ENCODE peak calls at places on chromosomes 5 and 9, in eight cellular contexts. J is lung; O is suprapubic skin; U is transverse colon; E is aorta; P is PC-3; C is CD4-positive, alpha-beta T cell; B is stomach. Q is an unnamed sample.

GRCh38 chr9:134858051-134858841 is 22.4 kb upstream of the FCN2 start:
- DNase-seq in P (peak), U (no peak), J (no peak), B (no peak), E (peak), C (no peak), O (no peak), Q (peak)

GRCh38 chr5:129904102-129904666 is at the start of gene CHSY3:
- DNase-seq in C (peak), E (peak), P (peak), B (peak), J (peak), U (peak), O (peak), Q (peak)

GRCh38 chr9:105883847-105884246 is 189.5 kb downstream of the TMEM38B start:
- DNase-seq in P (no peak), C (no peak), E (no peak), B (no peak), J (no peak), O (no peak), U (no peak), Q (no peak)

GRCh38 chr5:177358333-177358939 is 712 bp downstream of the RGS14 start:
- DNase-seq in B (no peak), J (no peak), P (no peak), U (no peak), O (no peak), C (no peak), E (no peak), Q (no peak)

GRCh38 chr9:126532019-126532462 is 81.7 kb upstream of the LMX1B start:
- DNase-seq in B (no peak), O (no peak), U (no peak), P (no peak), E (peak), C (no peak), J (no peak), Q (no peak)

GRCh38 chr9:129778469-129778868 is 24.5 kb upstream of the TOR1B start:
- DNase-seq in O (no peak), E (no peak), J (no peak), U (no peak), P (peak), C (no peak), B (no peak), Q (no peak)

GRCh38 chr9:21316860-21317259 is 11.7 kb upstream of the IFNA5 start:
- DNase-seq in B (no peak), U (no peak), E (no peak), P (peak), C (no peak), J (no peak), O (no peak), Q (no peak)

GRCh38 chr5:169656125-169656990 is 19.3 kb downstream of the DOCK2 start:
- DNase-seq in U (no peak), P (no peak), C (no peak), E (no peak), J (no peak), B (no peak), O (no peak), Q (peak)

GRCh38 chr9:92098638-92099037 is 16.6 kb downstream of the SPTLC1 start:
- DNase-seq in J (no peak), P (no peak), C (no peak), E (no peak), O (no peak), U (no peak), B (no peak), Q (no peak)

GRCh38 chr5:178817506-178817905 is 42.2 kb upstream of the ZNF354B start:
- DNase-seq in E (no peak), C (no peak), P (no peak), B (no peak), O (no peak), U (no peak), J (no peak), Q (no peak)

GRCh38 chr5:128536861-128537305 is 1.2 kb downstream of the FBN2 start:
- DNase-seq in J (no peak), U (no peak), B (no peak), E (no peak), P (no peak), O (no peak), C (no peak), Q (peak)

GRCh38 chr9:97921959-97922905 is at the start of gene TRMO:
- DNase-seq in J (peak), B (peak), O (peak), U (peak), P (peak), E (peak), C (peak), Q (peak)

GRCh38 chr9:108056083-108056804 is 566.7 kb upstream of the KLF4 start:
- DNase-seq in E (no peak), O (no peak), P (peak), C (no peak), J (no peak), B (no peak), U (no peak), Q (peak)

GRCh38 chr5:107598958-107599357 is 71.8 kb downstream of the EFNA5 start:
- DNase-seq in E (no peak), P (no peak), B (no peak), J (no peak), O (no peak), U (no peak), C (no peak), Q (no peak)

GRCh38 chr9:7961076-7961475 is 161.5 kb upstream of the DMAC1 start:
- DNase-seq in E (no peak), P (no peak), B (no peak), U (no peak), J (no peak), C (no peak), O (no peak), Q (no peak)

GRCh38 chr5:98775962-98776687 is 2.7 kb downstream of the RGMB start:
- DNase-seq in O (no peak), U (no peak), B (no peak), E (no peak), P (peak), C (no peak), J (no peak), Q (peak)

GRCh38 chr9:32502459-32502858 is 23.5 kb downstream of the RIGI start:
- DNase-seq in C (no peak), O (no peak), J (no peak), E (no peak), U (no peak), B (no peak), P (peak), Q (peak)

GRCh38 chr5:43400082-43400481 is 12.1 kb downstream of the CCL28 start:
- DNase-seq in E (no peak), J (no peak), O (no peak), U (no peak), P (peak), C (no peak), B (no peak), Q (peak)

GRCh38 chr5:2836133-2836532 is 84.7 kb upstream of the IRX2 start:
- DNase-seq in B (no peak), C (no peak), E (no peak), O (no peak), P (no peak), U (no peak), J (no peak), Q (no peak)

GRCh38 chr5:163248333-163248732 is 189.1 kb upstream of the CCNG1 start:
- DNase-seq in P (peak), U (no peak), B (no peak), C (no peak), O (no peak), J (no peak), E (no peak), Q (no peak)

GRCh38 chr5:74016373-74016772 is 390.4 kb downstream of the ARHGEF28 start:
- DNase-seq in U (no peak), J (no peak), B (no peak), E (no peak), O (no peak), P (no peak), C (no peak), Q (no peak)

GRCh38 chr5:116382025-116382873 is 192.4 kb downstream of the SEMA6A start:
- DNase-seq in C (no peak), E (no peak), U (no peak), B (no peak), P (no peak), O (no peak), J (no peak), Q (no peak)

GRCh38 chr5:140502834-140503233 is 44.6 kb upstream of the EIF4EBP3 start:
- DNase-seq in J (no peak), U (no peak), O (no peak), P (no peak), C (no peak), B (no peak), E (no peak), Q (no peak)

GRCh38 chr9:96348261-96348660 is 35.2 kb downstream of the SLC35D2 start:
- DNase-seq in C (no peak), O (no peak), J (no peak), U (no peak), P (no peak), B (no peak), E (no peak), Q (no peak)

GRCh38 chr9:84970432-84970831 is 300.9 kb downstream of the NTRK2 start:
- DNase-seq in E (no peak), O (no peak), B (peak), U (peak), C (no peak), P (peak), J (no peak), Q (no peak)

GRCh38 chr5:135149229-135149955 is 115.4 kb upstream of the PITX1 start:
- DNase-seq in E (peak), B (no peak), J (no peak), P (no peak), C (no peak), U (no peak), O (no peak), Q (no peak)

GRCh38 chr5:160333726-160334125 is 21.4 kb upstream of the CCNJL start:
- DNase-seq in P (no peak), B (no peak), J (no peak), O (no peak), U (no peak), E (no peak), C (no peak), Q (peak)

GRCh38 chr5:110757118-110757729 is 18.4 kb downstream of the SLC25A46 start:
- DNase-seq in P (peak), E (no peak), U (no peak), C (no peak), J (no peak), O (no peak), B (no peak), Q (peak)

GRCh38 chr5:55418994-55419991 is 111.5 kb downstream of the MTREX start:
- DNase-seq in J (no peak), P (no peak), B (no peak), E (no peak), U (no peak), C (no peak), O (no peak), Q (peak)

GRCh38 chr5:120457839-120458507 is 6.1 kb upstream of the PRR16 start:
- DNase-seq in B (peak), E (peak), C (no peak), J (peak), P (peak), O (peak), U (peak), Q (peak)

GRCh38 chr5:94024101-94024500 is 282.7 kb upstream of the POU5F2 start:
- DNase-seq in E (no peak), P (no peak), U (no peak), O (no peak), B (no peak), C (no peak), J (no peak), Q (peak)

GRCh38 chr5:126449751-126450271 is 26.6 kb downstream of the GRAMD2B start:
- DNase-seq in O (no peak), J (no peak), U (no peak), E (no peak), C (peak), P (peak), B (no peak), Q (peak)

GRCh38 chr5:151584057-151584937 is 6.8 kb downstream of the FAT2 start:
- DNase-seq in U (no peak), J (no peak), O (no peak), B (no peak), P (peak), C (no peak), E (no peak), Q (no peak)

GRCh38 chr9:78769684-78770083 is 472.8 kb downstream of the PSAT1 start:
- DNase-seq in B (no peak), C (no peak), U (no peak), E (no peak), O (no peak), P (no peak), J (no peak), Q (no peak)

DNA sequence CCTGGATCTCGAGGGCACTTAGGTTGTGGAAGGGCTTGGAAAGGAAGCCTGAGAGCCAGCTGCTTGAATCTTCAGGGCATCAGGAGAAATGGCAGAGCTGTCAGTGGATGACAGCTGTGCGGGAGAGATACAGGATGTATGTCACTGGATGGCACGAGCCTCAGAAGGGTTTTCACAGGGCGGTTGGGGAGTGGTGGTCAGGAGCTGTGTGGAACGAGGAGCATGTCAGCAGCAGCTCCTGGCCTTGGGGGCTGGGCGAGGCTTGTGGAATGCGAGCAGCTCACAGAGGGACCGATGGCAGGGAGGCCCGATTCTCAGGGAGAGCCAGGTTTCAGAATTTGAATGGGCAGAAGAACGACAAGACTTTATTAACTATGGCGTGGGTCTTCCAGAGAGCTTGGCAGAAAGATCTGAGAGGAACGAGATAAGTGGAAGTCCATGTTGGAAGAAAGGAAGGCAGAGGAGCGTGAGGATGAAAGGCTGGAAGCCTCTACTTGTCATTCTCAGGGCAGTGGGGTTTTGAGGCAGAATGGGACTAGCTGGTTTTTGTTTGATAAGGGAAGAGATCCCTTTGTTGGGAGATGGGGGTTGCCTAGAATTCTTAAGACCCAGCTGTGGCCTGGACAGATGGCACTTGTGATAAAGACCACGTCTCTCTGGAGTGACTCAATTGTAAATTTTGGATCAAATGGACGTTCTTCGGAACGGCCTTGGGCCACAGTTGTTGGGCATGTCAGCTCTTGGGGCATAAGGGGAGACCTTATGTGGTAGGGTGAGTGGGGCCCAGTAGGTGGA is 60.3 kb downstream of the SNX30 start:
- DNase-seq in J (no peak), C (no peak), P (no peak), U (no peak), B (no peak), E (no peak), O (no peak), Q (no peak)
- H3K27ac ChIP-seq in J (no peak), C (no peak), P (no peak), U (no peak), B (no peak), E (no peak), O (no peak), Q (no peak)

GRCh38 chr9:15354713-15355112 is 47.7 kb upstream of the TTC39B start:
- DNase-seq in E (no peak), P (no peak), U (no peak), B (no peak), C (no peak), J (no peak), O (no peak), Q (no peak)
- H3K27ac ChIP-seq in E (no peak), P (no peak), U (no peak), B (no peak), C (no peak), J (no peak), O (no peak), Q (no peak)

GRCh38 chr9:71743884-71744283 is 24.4 kb downstream of the CEMIP2 start:
- DNase-seq in E (no peak), J (no peak), B (no peak), P (no peak), C (no peak), U (no peak), O (no peak), Q (no peak)
- H3K27ac ChIP-seq in E (no peak), J (no peak), B (peak), P (no peak), C (no peak), U (no peak), O (no peak), Q (no peak)

GRCh38 chr9:137070906-137071275 is 534 bp upstream of the SAPCD2 start:
- DNase-seq in U (no peak), J (no peak), B (no peak), P (no peak), O (peak), E (no peak), C (no peak), Q (no peak)
- H3K27ac ChIP-seq in U (peak), J (peak), B (peak), P (no peak), O (peak), E (no peak), C (no peak), Q (no peak)

DNA sequence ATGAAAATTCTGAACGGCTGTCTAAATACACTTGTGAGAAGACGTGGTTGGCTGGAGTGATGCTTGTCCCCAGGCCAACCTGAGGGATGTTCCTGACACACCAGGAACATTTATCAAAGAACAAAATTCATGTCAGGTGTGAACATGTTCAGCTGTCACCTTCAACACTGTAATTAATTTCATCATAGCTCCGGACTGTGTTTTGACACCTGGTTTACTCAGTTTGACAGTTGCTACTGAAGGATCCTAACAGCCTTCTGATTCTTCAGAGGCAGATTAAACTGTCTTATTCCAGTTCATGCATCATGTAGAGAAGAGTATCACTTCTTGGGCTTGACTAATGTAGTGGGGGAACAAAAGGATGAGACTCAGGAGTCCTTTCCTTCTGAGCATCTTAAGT is 134.1 kb downstream of the NPR3 start:
- DNase-seq in U (no peak), C (no peak), E (no peak), J (no peak), P (no peak), B (no peak), O (no peak), Q (no peak)
- H3K27ac ChIP-seq in U (no peak), C (no peak), E (no peak), J (no peak), P (no peak), B (no peak), O (no peak), Q (no peak)

GRCh38 chr9:109887079-109887478 is 107.1 kb downstream of the PALM2AKAP2 start:
- DNase-seq in U (no peak), E (no peak), B (no peak), P (no peak), C (no peak), O (no peak), J (no peak), Q (peak)
- H3K27ac ChIP-seq in U (no peak), E (no peak), B (no peak), P (no peak), C (no peak), O (no peak), J (peak), Q (no peak)

GRCh38 chr9:35079426-35080341 is at the start of gene FANCG:
- DNase-seq in B (peak), O (peak), C (peak), J (peak), P (peak), U (peak), E (peak), Q (peak)
- H3K27ac ChIP-seq in B (peak), O (peak), C (peak), J (peak), P (peak), U (peak), E (no peak), Q (peak)

DNA sequence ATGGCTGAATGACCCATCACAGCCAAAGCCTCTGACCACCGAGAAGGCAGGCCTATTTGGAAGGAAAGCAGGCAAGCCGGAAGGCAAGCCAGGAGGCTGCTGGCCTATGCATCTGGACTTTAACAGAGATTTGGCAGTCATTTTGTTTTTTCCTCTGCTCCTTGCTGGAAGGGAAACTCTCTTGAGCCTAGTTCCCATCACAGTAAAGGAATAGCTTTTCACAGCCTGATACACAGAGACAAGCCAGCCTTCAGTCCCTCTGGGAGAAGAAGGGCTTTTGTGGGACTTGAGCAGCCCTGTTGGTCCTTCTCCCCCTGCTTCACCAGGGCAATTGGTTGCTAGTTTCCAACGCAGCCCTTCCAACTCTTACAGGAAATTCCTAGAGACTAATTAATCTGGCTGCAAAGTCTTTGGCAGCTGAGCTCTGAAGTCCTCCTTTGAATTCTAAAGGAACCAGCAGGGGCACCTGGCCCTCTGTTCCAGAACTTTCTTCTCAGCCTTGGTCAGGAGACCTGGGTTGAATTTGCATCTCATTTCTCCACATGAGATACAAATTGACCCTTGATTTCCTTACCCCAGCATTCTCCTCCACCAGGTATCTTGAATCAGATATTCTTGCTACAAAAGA is 157.3 kb upstream of the EPB41L4A start:
- DNase-seq in B (no peak), J (no peak), E (no peak), C (no peak), O (no peak), U (no peak), P (no peak), Q (no peak)
- H3K27ac ChIP-seq in B (no peak), J (no peak), E (peak), C (no peak), O (no peak), U (peak), P (no peak), Q (no peak)

DNA sequence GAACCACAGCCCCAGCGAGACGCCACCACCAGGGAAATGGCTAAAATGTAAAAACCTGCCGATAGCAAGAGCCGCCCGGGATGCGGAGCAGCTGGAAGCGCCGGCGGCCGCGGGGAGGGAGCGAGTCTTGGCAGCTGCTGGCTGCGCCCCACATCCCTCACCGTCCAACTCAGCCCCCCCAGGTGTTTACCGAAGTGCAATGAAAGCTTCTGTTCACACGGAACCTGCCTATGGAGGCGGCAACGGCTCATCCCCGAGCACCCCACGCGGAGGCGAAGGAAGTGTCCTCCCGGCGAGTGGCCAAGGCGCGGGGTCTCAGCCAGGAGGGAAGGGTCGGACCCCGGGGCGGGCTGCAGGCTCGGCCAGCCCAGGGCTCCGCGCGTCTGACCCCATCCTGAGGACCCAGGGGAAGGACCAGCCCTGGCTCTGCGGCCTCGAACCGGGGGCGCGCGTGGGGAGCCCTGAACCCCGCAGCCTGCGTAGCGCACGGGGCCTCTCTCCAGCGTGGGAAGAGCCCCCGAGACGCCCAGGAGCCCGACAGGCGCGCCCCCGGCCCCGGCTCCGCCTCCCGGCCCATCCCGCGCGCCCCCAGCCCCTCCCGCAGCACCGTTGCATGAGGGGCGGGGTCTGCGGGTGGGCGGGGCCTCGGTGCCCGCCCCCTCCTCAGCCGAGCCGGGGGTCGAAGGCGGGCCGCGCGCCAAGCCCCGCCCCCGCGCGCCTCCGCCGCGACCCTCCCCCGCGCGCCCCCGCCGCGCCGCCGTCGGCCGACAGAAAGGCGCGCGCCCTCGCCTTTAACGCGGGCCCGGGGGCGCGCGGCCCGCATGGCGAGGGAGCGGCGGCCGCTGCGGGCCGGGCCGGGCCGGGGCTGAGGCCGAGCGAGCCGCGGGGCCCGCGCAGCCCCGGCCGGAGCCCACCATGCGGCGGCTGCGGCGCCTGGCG is at the start of gene DIPK1B:
- DNase-seq in U (no peak), E (no peak), P (no peak), J (no peak), O (no peak), C (no peak), B (no peak), Q (no peak)
- H3K27ac ChIP-seq in U (peak), E (no peak), P (no peak), J (peak), O (peak), C (no peak), B (peak), Q (no peak)